ENCODE peak calls at places on chromosome 18, in four cellular contexts. I is GM12878, R is HepG2, D is K562. S is an unnamed sample.

GRCh38 chr18:63578357-63578958 is 8.7 kb upstream of the SERPINB13 start:
- DNase-seq in D (peak; percentile 12), I (no peak), R (peak; percentile 23), S (peak; percentile 18)

GRCh38 chr18:45954070-45954712 is 12.9 kb downstream of the EPG5 start:
- DNase-seq in I (no peak), R (no peak), D (no peak), S (no peak)

GRCh38 chr18:27685807-27686412 is 491.0 kb downstream of the CDH2 start:
- DNase-seq in I (no peak), R (peak; percentile 14), D (no peak), S (peak; percentile 20)

GRCh38 chr18:48803518-48803917 is 147.2 kb downstream of the SMAD7 start:
- DNase-seq in R (no peak), D (peak; percentile 29), I (no peak), S (no peak)

GRCh38 chr18:48455555-48456478 is 46.6 kb upstream of the ZBTB7C start:
- DNase-seq in D (no peak), R (no peak), I (no peak), S (no peak)

GRCh38 chr18:69689081-69689759 is 258.5 kb downstream of the CD226 start:
- DNase-seq in I (no peak), D (no peak), R (no peak), S (no peak)

GRCh38 chr18:8948471-8949149 is 153.9 kb upstream of the NDUFV2 start:
- DNase-seq in I (no peak), D (peak; percentile 48), R (no peak), S (no peak)

GRCh38 chr18:58937204-58937603 is 72.5 kb downstream of the ZNF532 start:
- DNase-seq in D (no peak), I (no peak), R (no peak), S (no peak)

GRCh38 chr18:68314403-68314802 is 400.5 kb downstream of the TMX3 start:
- DNase-seq in I (no peak), D (no peak), R (no peak), S (no peak)

DNA sequence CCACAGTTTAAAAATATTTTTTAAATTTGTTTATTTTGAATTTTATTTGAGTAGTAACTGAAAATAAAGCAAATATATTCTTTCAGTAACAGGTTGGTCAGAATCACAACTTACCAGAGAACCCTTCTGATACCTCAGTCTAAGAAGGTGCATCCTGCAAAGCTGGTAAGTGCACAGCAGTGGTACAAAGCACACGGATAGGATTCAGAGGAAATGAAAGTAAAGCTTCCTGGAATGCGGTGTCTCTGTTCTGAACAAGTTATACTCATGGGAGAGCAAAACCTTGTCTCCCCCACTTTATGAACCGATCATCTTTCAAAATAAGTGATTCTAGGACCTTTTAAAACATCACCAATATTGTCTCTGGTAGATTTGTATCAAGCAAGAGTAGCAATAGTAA is 398.3 kb downstream of the TMX3 start:
- DNase-seq in D (no peak), I (no peak), R (no peak), S (no peak)
- TF ChIP-seq FOXK2 in D (no peak), I (no peak), R (no peak), S (no peak)

DNA sequence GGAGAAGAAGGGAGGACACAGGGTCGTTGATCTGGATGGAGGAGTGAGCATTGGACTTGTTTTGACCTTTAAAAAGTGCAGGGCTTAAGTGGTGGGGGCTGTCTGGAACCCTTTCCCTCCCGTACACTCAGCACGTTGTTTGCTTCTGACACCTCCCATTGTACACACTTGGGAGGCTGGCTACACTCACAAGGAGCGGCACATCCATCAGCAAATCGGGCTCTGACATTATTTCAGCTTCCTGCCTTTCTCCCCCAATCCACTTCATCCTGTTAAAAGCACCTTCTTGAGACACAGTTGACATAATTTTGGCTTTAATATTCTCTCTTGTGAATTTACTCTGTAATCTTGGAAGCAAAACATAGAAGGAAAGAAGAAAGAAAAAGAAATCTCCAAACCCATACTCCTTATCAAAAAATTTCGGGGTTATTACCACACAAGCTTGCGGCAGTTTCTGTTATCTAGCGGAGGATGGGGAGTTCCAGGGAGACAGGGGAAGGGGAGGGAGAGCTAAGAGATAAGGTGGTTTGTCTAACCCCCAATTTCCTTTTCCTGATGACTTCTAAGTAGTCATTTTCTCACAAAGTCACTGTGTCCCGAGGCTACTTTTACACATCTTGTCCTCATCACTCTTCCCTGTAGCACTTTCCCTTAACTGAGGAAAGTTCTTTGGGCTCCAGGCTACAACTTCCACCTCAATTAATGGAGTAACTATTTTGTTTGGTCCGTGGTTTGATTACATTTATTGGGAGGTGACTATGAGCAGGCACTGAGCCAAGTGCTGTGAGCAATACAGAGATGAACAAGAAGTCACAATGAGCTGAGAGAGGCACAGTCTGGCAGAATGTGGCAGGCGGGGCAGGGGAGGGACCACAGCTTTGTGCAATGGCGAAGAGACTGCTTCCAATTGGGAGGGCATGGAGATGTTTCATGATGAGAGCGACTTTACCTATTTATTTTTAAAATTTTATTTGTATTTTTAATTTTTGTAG is 240.1 kb upstream of the MEX3C start:
- DNase-seq in I (no peak), R (no peak), D (no peak), S (no peak)
- TF ChIP-seq BHLHE40 in I (no peak), R (no peak), D (no peak), S (no peak)

GRCh38 chr18:47418746-47419145 is 167.3 kb upstream of the SKOR2 start:
- DNase-seq in R (no peak), I (no peak), D (no peak), S (no peak)
- TF ChIP-seq FOXK2 in R (no peak), I (no peak), D (no peak), S (no peak)

GRCh38 chr18:38944446-38945024 is 1378.9 kb upstream of the CELF4 start:
- DNase-seq in R (no peak), D (no peak), I (no peak), S (no peak)

GRCh38 chr18:38940475-38940862 is 1374.9 kb upstream of the CELF4 start:
- DNase-seq in D (no peak), R (no peak), I (no peak), S (no peak)

DNA sequence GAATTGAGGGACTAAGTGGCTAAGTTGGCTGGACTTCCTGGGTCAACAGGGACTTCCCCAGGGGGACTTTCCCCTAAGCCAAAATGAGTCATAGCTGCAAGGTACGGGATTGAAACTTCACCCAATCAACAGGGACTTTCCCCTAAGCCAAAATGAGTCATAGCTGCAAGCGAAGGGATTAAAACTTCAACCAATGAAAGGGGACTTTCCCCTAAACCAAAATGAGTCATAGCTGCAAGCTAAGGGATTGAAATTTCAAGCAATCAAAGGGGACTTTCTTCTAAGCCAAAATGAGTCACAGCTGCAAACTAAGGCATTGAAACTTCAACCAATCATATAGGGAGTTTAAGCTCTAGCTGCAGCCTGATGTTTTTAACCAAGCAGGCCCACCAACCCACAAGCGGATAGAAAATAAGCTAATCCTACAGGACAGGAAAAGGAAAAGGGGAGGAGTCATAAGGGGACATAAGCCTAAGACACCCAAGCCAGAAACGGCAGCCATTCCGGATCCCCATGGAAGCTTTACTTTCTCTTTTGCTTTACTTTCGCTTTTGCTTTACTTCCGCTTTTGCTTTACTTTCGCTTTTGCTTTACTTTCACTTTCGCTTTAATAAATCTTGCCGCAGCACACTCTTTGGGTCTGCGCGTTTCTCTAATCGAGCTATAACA is 1375.4 kb upstream of the CELF4 start:
- DNase-seq in I (peak; percentile 99), D (peak; percentile 12), R (peak; percentile 57), S (no peak)
- TF ChIP-seq BHLHE40 in I (peak; percentile 77), D (no peak), R (no peak), S (no peak)

GRCh38 chr18:77061946-77062517 is 70.6 kb downstream of the MBP start:
- DNase-seq in D (peak; percentile 8), I (no peak), R (no peak), S (no peak)

GRCh38 chr18:77057043-77057442 is 75.5 kb downstream of the MBP start:
- DNase-seq in R (no peak), I (no peak), D (no peak), S (no peak)

GRCh38 chr18:77061291-77061945 is 71.2 kb downstream of the MBP start:
- DNase-seq in D (no peak), I (no peak), R (no peak), S (no peak)

GRCh38 chr18:77058186-77058847 is 74.3 kb downstream of the MBP start:
- DNase-seq in D (no peak), I (no peak), R (no peak), S (no peak)

DNA sequence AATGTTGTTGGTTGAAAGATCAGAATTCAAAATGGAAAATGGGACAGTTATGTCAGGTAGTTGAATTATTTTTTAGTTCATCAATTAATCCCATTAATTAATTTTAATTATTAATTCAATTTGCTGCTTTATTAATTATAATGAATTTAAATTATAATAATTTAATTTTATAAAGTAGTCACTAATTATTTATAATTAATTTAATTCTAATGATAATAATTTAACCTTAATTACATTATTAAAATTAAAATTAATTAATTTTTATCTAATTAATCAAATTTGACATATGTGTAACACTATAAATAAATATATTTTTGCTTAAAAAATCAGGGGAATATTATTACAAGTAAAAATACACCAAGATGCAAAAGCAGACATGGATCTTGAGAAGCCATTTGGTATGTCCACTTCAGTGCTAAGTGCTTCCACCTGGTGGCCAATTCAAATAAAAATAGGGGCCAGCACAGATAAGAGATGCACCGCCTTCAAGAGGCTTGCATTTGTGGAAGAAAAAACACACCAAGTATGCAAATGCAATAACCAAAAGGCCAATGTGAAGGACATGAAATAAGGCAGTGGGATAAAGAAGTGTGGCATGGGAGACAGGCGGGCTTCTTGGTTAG is 73.2 kb downstream of the MBP start:
- DNase-seq in R (peak; percentile 65), D (peak; percentile 47), I (no peak), S (peak; percentile 27)
- TF ChIP-seq FOXK2 in R (no peak), D (no peak), I (no peak), S (no peak)

GRCh38 chr18:57428221-57429150 is 6.7 kb upstream of the ONECUT2 start:
- DNase-seq in D (no peak), R (no peak), I (no peak), S (no peak)
- TF ChIP-seq BHLHE40 in D (no peak), R (no peak), I (no peak), S (no peak)

GRCh38 chr18:24403076-24403475 is 5.5 kb upstream of the OSBPL1A start:
- DNase-seq in R (no peak), I (no peak), D (no peak), S (no peak)

GRCh38 chr18:24398515-24398914 is 891 bp upstream of the OSBPL1A start:
- DNase-seq in I (no peak), D (no peak), R (no peak), S (no peak)

GRCh38 chr18:24397694-24398365 is at the start of gene OSBPL1A:
- DNase-seq in R (peak; percentile 28), D (peak; percentile 81), I (no peak), S (peak; percentile 98)

GRCh38 chr18:24402209-24402785 is 4.7 kb upstream of the OSBPL1A start:
- DNase-seq in R (no peak), I (no peak), D (no peak), S (no peak)

DNA sequence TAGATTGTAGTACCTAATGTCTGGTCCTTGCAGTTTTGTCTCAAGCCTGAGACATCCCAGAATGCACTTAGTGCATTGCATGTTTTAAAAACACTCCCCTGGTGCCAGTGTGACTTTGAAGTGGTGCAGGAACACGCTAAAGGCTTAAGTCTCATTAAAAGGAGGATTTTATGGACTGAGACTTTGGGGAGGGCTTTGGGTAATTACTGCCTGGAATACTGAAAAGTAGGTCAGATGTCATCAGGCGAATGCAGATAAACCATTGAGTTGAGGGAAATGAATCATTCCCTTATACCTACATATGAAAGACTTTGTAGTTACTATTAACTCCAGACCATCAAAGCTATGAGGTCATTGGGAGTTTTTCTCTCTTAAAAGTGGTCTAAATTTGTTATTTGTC is 3.0 kb upstream of the OSBPL1A start:
- DNase-seq in R (no peak), I (no peak), D (no peak), S (no peak)
- TF ChIP-seq FOXK2 in R (no peak), I (no peak), D (no peak), S (no peak)